ENCODE peak calls at places on chromosomes 7 and 10, in five cellular contexts. G is cardiac fibroblast, E is Panc1, O is pons, F is non-pigmented ciliary epithelial cell. B is an unnamed sample.

GRCh38 chr7:40899651-40900507 is 765.1 kb downstream of the SUGCT start:
- DNase-seq in G (no peak), F (no peak), O (no peak), E (no peak), B (no peak)

GRCh38 chr7:70712942-70713341 is 419.0 kb upstream of the GALNT17 start:
- DNase-seq in F (no peak), G (no peak), O (no peak), E (no peak), B (no peak)

GRCh38 chr7:7693881-7694280 is 24.5 kb downstream of the RPA3 start:
- DNase-seq in E (peak), F (peak), G (peak), O (no peak), B (peak)

GRCh38 chr10:646118-646524 is 43.3 kb downstream of the DIP2C start:
- DNase-seq in E (no peak), O (no peak), F (no peak), G (no peak), B (no peak)

GRCh38 chr10:132774905-132775863 is 10.8 kb downstream of the NKX6-2 start:
- DNase-seq in O (peak), F (no peak), E (no peak), G (no peak), B (no peak)

GRCh38 chr10:61869772-61870520 is 31.6 kb upstream of the ARID5B start:
- DNase-seq in E (no peak), F (peak), O (no peak), G (peak), B (no peak)

GRCh38 chr10:62594093-62594520 is 210.4 kb upstream of the ADO start:
- DNase-seq in G (peak), F (no peak), O (peak), E (peak), B (no peak)

GRCh38 chr7:30548762-30549344 is 44.2 kb upstream of the GGCT start:
- DNase-seq in F (no peak), E (peak), O (peak), G (peak), B (peak)

GRCh38 chr10:113179270-113179669 is 229.2 kb downstream of the TCF7L2 start:
- DNase-seq in O (no peak), E (no peak), F (no peak), G (peak), B (no peak)

GRCh38 chr7:823639-824038 is 8.6 kb upstream of the SUN1 start:
- DNase-seq in O (no peak), G (no peak), F (no peak), E (no peak), B (no peak)

GRCh38 chr10:98382691-98383101 is 32.3 kb downstream of the PYROXD2 start:
- DNase-seq in G (no peak), F (no peak), O (no peak), E (no peak), B (no peak)

B was measured in HS-27A.